ENCODE peak calls at places on chromosome 15, in six cellular contexts. C is HCT116, V is fibroblast of pulmonary artery, S is body of pancreas, M is mammary epithelial cell, Z is mesothelial cell of epicardium. P is an unnamed sample.
A peak's percentile ranks its signal among the peaks of the same experiment; 100 is the strongest.

GRCh38 chr15:99386429-99386828 is 135.1 kb downstream of the LRRC28 start:
- DNase-seq in Z (no peak), C (no peak), V (no peak), S (no peak), M (no peak), P (no peak)

GRCh38 chr15:28002136-28002861 is 96.8 kb downstream of the OCA2 start:
- DNase-seq in M (no peak), C (no peak), V (no peak), Z (no peak), S (no peak), P (no peak)

GRCh38 chr15:82699726-82700125 is 9.9 kb downstream of the AP3B2 start:
- DNase-seq in V (no peak), S (no peak), M (no peak), C (no peak), Z (no peak), P (no peak)

GRCh38 chr15:36773698-36774097 is 194.3 kb downstream of the CDIN1 start:
- DNase-seq in V (no peak), C (no peak), S (no peak), M (no peak), Z (no peak), P (no peak)

GRCh38 chr15:77557178-77557960 is 75.3 kb downstream of the LINGO1 start:
- DNase-seq in S (no peak), C (no peak), M (no peak), Z (no peak), V (no peak), P (no peak)

GRCh38 chr15:51253385-51253784 is 85.0 kb downstream of the CYP19A1 start:
- DNase-seq in M (no peak), C (no peak), V (no peak), S (no peak), Z (no peak), P (no peak)

GRCh38 chr15:73637527-73637926 is 4.3 kb upstream of the NPTN start:
- DNase-seq in S (no peak), M (peak; percentile 54), Z (no peak), V (no peak), C (no peak), P (no peak)

GRCh38 chr15:74958320-74958907 is 1.8 kb upstream of the RPP25 start:
- DNase-seq in M (no peak), C (no peak), Z (no peak), V (no peak), S (peak; percentile 86), P (no peak)

GRCh38 chr15:82303956-82304640 is 41.5 kb downstream of the SAXO2 start:
- DNase-seq in S (no peak), V (no peak), M (no peak), Z (peak; percentile 35), C (no peak), P (no peak)

GRCh38 chr15:59741274-59741906 is 52.3 kb upstream of the BNIP2 start:
- DNase-seq in Z (no peak), C (peak; percentile 15), M (peak; percentile 13), S (no peak), V (peak; percentile 17), P (no peak)
- TF ChIP-seq CTCF in Z (no peak), C (peak; percentile 9), M (peak; percentile 56), S (no peak), V (no peak), P (peak; percentile 52)

GRCh38 chr15:69224383-69224782 is 63.9 kb downstream of the GLCE start:
- DNase-seq in M (peak; percentile 21), S (peak; percentile 41), V (peak; percentile 29), C (no peak), Z (no peak), P (no peak)

GRCh38 chr15:69226028-69226355 is 65.6 kb downstream of the GLCE start:
- DNase-seq in V (no peak), Z (no peak), S (no peak), M (no peak), C (no peak), P (no peak)

GRCh38 chr15:69225355-69226027 is 65.1 kb downstream of the GLCE start:
- DNase-seq in C (peak; percentile 26), M (peak; percentile 14), S (no peak), V (peak; percentile 72), Z (no peak), P (no peak)

GRCh38 chr15:69222002-69222474 is 61.6 kb downstream of the GLCE start:
- DNase-seq in V (no peak), C (no peak), S (no peak), M (no peak), Z (no peak), P (no peak)

GRCh38 chr15:69223083-69223813 is 62.8 kb downstream of the GLCE start:
- DNase-seq in S (no peak), M (no peak), Z (no peak), C (no peak), V (no peak), P (no peak)
- TF ChIP-seq CTCF in S (no peak), M (no peak), Z (no peak), C (no peak), V (no peak), P (no peak)

GRCh38 chr15:88541709-88542341 is 4.7 kb downstream of the DET1 start:
- DNase-seq in C (no peak), Z (no peak), V (no peak), M (no peak), S (no peak), P (no peak)

GRCh38 chr15:88542342-88542733 is 4.1 kb downstream of the DET1 start:
- DNase-seq in Z (no peak), M (no peak), S (no peak), V (peak; percentile 31), C (no peak), P (no peak)

GRCh38 chr15:88543065-88543776 is 3.3 kb downstream of the DET1 start:
- DNase-seq in C (no peak), Z (no peak), S (no peak), M (no peak), V (no peak), P (no peak)

GRCh38 chr15:88546248-88547129 is at the start of gene DET1:
- DNase-seq in S (peak; percentile 96), V (peak; percentile 96), Z (peak; percentile 91), C (peak; percentile 94), M (peak; percentile 97), P (peak; percentile 94)
- TF ChIP-seq CTCF in S (peak; percentile 88), V (peak; percentile 89), Z (peak; percentile 41), C (peak; percentile 30), M (peak; percentile 86), P (peak; percentile 85)

DNA sequence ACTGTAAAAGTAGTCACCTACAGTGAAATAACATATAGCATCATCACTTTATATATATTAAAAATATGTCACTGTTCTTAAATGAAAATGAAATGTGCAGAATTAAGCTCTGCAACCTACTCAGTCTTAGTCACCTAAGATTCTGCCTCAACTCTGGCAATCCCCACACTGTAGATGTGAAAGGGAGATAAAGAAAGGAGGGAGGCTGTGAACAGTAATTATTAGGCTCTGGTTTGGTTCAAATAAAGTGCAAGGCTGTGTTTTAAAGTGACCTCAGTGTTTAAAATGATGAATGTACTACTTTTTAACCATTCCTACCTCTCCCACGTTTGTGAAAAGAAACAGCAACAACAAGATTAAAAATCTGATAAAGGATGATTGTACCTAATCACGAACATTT is 72.2 kb downstream of the ATP8B4 start:
- DNase-seq in V (no peak), Z (no peak), S (no peak), M (peak; percentile 68), C (no peak), P (no peak)
- TF ChIP-seq CTCF in V (no peak), Z (no peak), S (no peak), M (no peak), C (no peak), P (no peak)

GRCh38 chr15:70437882-70438331 is 325.5 kb downstream of the UACA start:
- DNase-seq in C (no peak), Z (peak; percentile 52), M (peak; percentile 81), V (no peak), S (no peak), P (no peak)
- TF ChIP-seq CTCF in C (no peak), Z (no peak), M (peak; percentile 53), V (no peak), S (no peak), P (no peak)

GRCh38 chr15:58115692-58116091 is 22.5 kb upstream of the AQP9 start:
- DNase-seq in Z (no peak), M (peak; percentile 56), V (peak; percentile 45), S (no peak), C (peak; percentile 2), P (no peak)
- TF ChIP-seq CTCF in Z (no peak), M (peak; percentile 59), V (peak; percentile 49), S (peak; percentile 12), C (peak; percentile 13), P (peak; percentile 44)

DNA sequence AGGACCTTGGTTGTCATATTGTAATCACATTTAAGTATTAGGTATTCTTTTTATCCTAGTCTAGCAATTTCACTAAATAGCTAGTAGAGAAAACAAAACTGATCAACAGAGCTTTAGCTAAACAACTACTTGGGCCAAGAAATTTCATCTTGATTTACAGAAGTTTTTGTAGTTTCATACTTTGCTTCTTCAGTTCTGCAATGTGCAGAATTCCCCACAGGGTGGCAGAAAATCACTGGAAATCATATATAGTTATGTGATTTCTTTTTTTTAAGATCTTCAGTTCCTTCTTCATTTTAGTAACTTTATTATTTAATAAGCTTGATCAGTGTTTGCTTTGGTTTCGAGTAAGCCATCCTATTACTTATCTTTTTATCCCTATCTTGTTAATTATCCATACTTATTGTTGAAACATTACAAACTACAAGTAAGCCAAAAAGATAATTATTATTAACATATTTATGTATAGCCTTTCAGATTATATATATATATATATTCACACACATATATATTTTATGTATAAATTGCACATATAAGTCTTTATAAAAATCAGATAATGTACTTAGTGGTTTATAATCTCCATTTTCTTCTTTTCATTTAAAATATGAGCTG is 2.2 kb upstream of the BNIP2 start:
- DNase-seq in Z (no peak), M (peak; percentile 38), V (peak; percentile 77), C (peak; percentile 39), S (peak; percentile 63), P (no peak)
- TF ChIP-seq CTCF in Z (peak; percentile 65), M (peak; percentile 63), V (peak; percentile 69), C (peak; percentile 68), S (peak; percentile 66), P (peak; percentile 85)

GRCh38 chr15:56886878-56887781 is 31.3 kb upstream of the TCF12 start:
- DNase-seq in V (peak; percentile 98), M (peak; percentile 95), C (peak; percentile 86), S (peak; percentile 95), Z (peak; percentile 92), P (peak; percentile 97)
- TF ChIP-seq CTCF in V (no peak), M (peak; percentile 11), C (no peak), S (no peak), Z (no peak), P (peak; percentile 56)